ENCODE peak calls at places on chromosomes 7 and 10, in nine cellular contexts. X is DND-41; K is ascending aorta; C is CD8-positive, alpha-beta memory T cell; E is SJSA1; G is thoracic aorta; M is spleen; O is astrocyte; H is keratinocyte. N is an unnamed sample. For H3K4me1, the result is how much of the 10 kb centered on the place peaks cover.

GRCh38 chr7:115005241-115005640 is 83.3 kb downstream of the MDFIC start:
- DNase-seq in X (no peak), K (no peak), C (no peak), E (no peak), G (no peak), M (no peak), O (no peak), H (no peak), N (no peak)

GRCh38 chr10:63673246-63673645 is 152.0 kb downstream of the REEP3 start:
- DNase-seq in X (no peak), K (no peak), C (no peak), E (no peak), G (no peak), M (no peak), O (no peak), H (peak), N (no peak)

GRCh38 chr10:50325449-50326188 is 74.3 kb upstream of the ASAH2 start:
- DNase-seq in X (no peak), K (peak), C (no peak), E (peak), G (peak), M (no peak), O (peak), H (peak), N (no peak)

GRCh38 chr10:115801987-115802386 is 471.0 kb downstream of the GFRA1 start:
- DNase-seq in X (no peak), K (no peak), C (no peak), E (no peak), G (no peak), M (no peak), O (no peak), H (no peak), N (no peak)

GRCh38 chr7:69708857-69709256 is 110.6 kb downstream of the AUTS2 start:
- DNase-seq in X (no peak), K (no peak), C (no peak), E (no peak), G (no peak), M (no peak), O (peak), H (no peak), N (no peak)

GRCh38 chr7:99141756-99142726 is 1.9 kb downstream of the SMURF1 start:
- DNase-seq in X (peak), K (no peak), C (peak), E (peak), G (peak), M (peak), O (peak), H (no peak), N (peak)

GRCh38 chr7:122803323-122803722 is 82.9 kb downstream of the CADPS2 start:
- DNase-seq in X (no peak), K (no peak), C (no peak), E (peak), G (no peak), M (no peak), O (peak), H (no peak), N (no peak)

GRCh38 chr7:50754684-50755083 is 28.0 kb downstream of the GRB10 start:
- DNase-seq in X (no peak), K (no peak), C (no peak), E (no peak), G (no peak), M (no peak), O (no peak), H (no peak), N (no peak)

GRCh38 chr7:91551377-91552175 is 287.3 kb downstream of the FZD1 start:
- DNase-seq in X (no peak), K (no peak), C (no peak), E (no peak), G (no peak), M (no peak), O (peak), H (no peak), N (no peak)

GRCh38 chr7:33882040-33882800 is 23.1 kb upstream of the BMPER start:
- DNase-seq in X (no peak), K (no peak), C (no peak), E (no peak), G (no peak), M (no peak), O (peak), H (no peak), N (no peak)

GRCh38 chr7:69695998-69696657 is 97.9 kb downstream of the AUTS2 start:
- DNase-seq in X (peak), K (no peak), C (no peak), E (no peak), G (no peak), M (no peak), O (no peak), H (no peak), N (no peak)

GRCh38 chr7:6226194-6226799 is 46.1 kb downstream of the CYTH3 start:
- DNase-seq in X (no peak), K (no peak), C (no peak), E (peak), G (no peak), M (no peak), O (peak), H (no peak), N (no peak)

GRCh38 chr10:71230656-71231025 is 18.3 kb downstream of the UNC5B start:
- DNase-seq in X (no peak), K (no peak), C (no peak), E (peak), G (no peak), M (peak), O (no peak), H (no peak), N (no peak)

GRCh38 chr10:89637108-89637507 is 7.9 kb downstream of the PANK1 start:
- DNase-seq in X (no peak), K (no peak), C (no peak), E (no peak), G (no peak), M (no peak), O (no peak), H (no peak), N (no peak)

GRCh38 chr10:79320785-79321493 is 26.3 kb upstream of the PPIF start:
- DNase-seq in X (no peak), K (no peak), C (no peak), E (peak), G (no peak), M (no peak), O (peak), H (peak), N (no peak)

GRCh38 chr7:1651031-1651446 is 19.0 kb upstream of the ELFN1 start:
- DNase-seq in X (no peak), K (no peak), C (no peak), E (no peak), G (no peak), M (no peak), O (no peak), H (no peak), N (no peak)

GRCh38 chr10:91253300-91253699 is 32.8 kb downstream of the PCGF5 start:
- DNase-seq in X (no peak), K (no peak), C (no peak), E (no peak), G (no peak), M (no peak), O (no peak), H (no peak), N (no peak)

GRCh38 chr10:125056161-125057132 is 103.9 kb downstream of the CTBP2 start:
- DNase-seq in X (no peak), K (no peak), C (no peak), E (no peak), G (no peak), M (peak), O (no peak), H (no peak), N (no peak)

GRCh38 chr10:124048371-124049290 is 44.8 kb downstream of the CHST15 start:
- DNase-seq in X (no peak), K (no peak), C (no peak), E (no peak), G (no peak), M (peak), O (no peak), H (no peak), N (no peak)

DNA sequence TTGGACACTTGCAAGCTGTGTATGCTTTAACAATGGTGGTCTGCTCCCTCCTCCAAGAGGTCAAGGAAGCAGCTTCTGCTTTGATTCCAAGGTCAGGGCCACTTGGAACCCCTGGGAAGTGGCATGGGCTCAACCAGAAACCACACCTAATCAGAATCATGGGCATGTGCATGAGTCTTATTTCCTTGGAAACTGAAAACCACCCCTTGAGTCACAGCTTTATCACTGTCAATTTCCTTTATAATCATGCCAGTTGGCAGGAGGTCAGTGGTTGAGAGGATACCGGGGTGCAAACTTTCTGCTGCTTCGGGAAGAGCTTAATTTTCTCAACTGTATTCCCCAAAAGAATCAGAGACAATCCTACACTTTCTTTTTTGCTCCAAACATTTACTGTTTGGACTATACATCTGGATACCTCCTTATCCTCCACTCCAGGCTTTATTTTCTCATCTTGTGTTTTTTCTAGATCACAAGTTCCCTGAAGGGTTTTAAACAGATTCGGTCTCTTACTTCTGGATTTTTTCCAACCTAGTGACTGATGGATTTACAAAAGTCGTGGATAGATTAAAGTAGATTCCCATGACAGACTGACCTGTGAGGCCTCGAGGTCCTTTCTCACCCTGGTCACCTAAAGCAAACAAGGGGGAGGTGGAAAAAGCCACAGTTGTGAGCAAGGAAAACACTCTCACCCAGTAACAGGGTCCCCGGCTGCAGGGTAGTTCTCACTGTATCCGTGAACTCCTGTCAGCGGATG is 36.0 kb downstream of the COL17A1 start:
- DNase-seq in X (no peak), K (no peak), C (no peak), E (no peak), G (no peak), M (no peak), O (peak), H (no peak), N (no peak)
- H3K4me3 ChIP-seq in X (no peak), K (no peak), C (no peak), E (no peak), G (no peak), M (no peak), O (no peak), H (no peak), N (no peak)

GRCh38 chr7:40072268-40072667 is 62.2 kb downstream of the MPLKIP start:
- DNase-seq in X (no peak), K (no peak), C (no peak), E (no peak), G (no peak), M (no peak), O (no peak), H (no peak), N (no peak)
- H3K4me1 ChIP-seq in X (under half), K (under half), C (under half), E (under half), G (under half), M (under half), O (under half), H (under half), N (under half)

GRCh38 chr10:106957825-106958581 is 206.5 kb downstream of the SORCS1 start:
- DNase-seq in X (no peak), K (no peak), C (no peak), E (no peak), G (no peak), M (no peak), O (no peak), H (no peak), N (no peak)
- H3K27ac ChIP-seq in X (no peak), K (no peak), C (no peak), E (no peak), G (no peak), M (no peak), O (no peak), H (no peak), N (no peak)

DNA sequence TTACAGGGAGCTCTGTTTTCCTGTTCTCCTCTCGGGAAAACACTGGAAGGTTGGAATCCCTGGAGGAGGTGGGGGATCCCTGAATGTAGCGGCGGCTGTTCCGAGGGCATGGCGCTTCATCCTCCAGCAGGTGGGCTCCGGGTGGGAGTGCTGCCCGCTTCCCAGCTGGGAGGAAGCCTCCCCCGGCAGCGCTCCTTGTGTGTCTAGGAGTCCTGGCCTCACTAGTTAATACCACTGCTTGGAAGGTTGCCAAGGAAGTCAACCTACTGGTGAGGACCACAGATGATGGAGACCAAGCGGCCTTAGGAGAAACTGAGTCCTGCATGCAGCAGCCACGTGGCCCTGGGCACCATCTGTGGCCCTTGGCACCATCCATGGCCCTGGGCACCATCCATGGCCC is 151.9 kb upstream of the PFKP start:
- DNase-seq in X (no peak), K (no peak), C (no peak), E (no peak), G (no peak), M (peak), O (no peak), H (no peak), N (no peak)
- H3K4me3 ChIP-seq in X (no peak), K (no peak), C (no peak), E (no peak), G (no peak), M (no peak), O (no peak), H (no peak), N (no peak)

GRCh38 chr7:84512055-84512454 is 317.5 kb upstream of the SEMA3A start:
- DNase-seq in X (no peak), K (no peak), C (no peak), E (no peak), G (no peak), M (no peak), O (no peak), H (no peak), N (no peak)

GRCh38 chr7:84507529-84507928 is 312.9 kb upstream of the SEMA3A start:
- DNase-seq in X (no peak), K (no peak), C (no peak), E (no peak), G (no peak), M (no peak), O (no peak), H (no peak), N (no peak)

GRCh38 chr7:84508569-84508968 is 314.0 kb upstream of the SEMA3A start:
- DNase-seq in X (no peak), K (no peak), C (no peak), E (no peak), G (no peak), M (no peak), O (no peak), H (no peak), N (no peak)

GRCh38 chr7:84510501-84510900 is 315.9 kb upstream of the SEMA3A start:
- DNase-seq in X (no peak), K (no peak), C (no peak), E (no peak), G (no peak), M (no peak), O (peak), H (no peak), N (no peak)

DNA sequence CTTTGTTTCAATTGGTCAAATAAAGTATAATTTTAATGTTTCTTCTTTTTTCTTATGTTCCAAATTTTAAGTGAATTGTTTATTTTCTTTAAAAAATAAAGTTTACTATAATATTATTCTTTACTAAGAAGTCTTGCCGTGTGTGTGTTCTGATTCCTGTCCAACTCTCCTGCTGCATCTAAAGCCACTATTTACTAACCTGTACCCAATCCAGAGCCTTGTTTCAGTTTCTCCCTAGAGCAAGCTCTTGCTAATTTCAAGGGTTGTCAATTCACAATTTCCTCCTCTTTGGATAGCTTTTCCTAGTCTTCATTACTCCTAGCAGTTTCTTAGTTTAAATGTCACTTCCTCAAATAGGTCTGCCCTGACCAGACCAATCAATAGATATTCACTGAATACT is 314.9 kb upstream of the SEMA3A start:
- DNase-seq in X (no peak), K (no peak), C (no peak), E (no peak), G (no peak), M (no peak), O (no peak), H (no peak), N (no peak)
- H3K4me1 ChIP-seq in X (under half), K (under half), C (under half), E (under half), G (under half), M (under half), O (under half), H (under half), N (under half)

GRCh38 chr7:142567676-142568075 is 181.6 kb upstream of the PRSS1 start:
- DNase-seq in X (no peak), K (no peak), C (no peak), E (no peak), G (no peak), M (no peak), O (no peak), H (no peak), N (no peak)
- H3K27ac ChIP-seq in X (no peak), K (no peak), C (no peak), E (no peak), G (no peak), M (no peak), O (no peak), H (no peak), N (no peak)

DNA sequence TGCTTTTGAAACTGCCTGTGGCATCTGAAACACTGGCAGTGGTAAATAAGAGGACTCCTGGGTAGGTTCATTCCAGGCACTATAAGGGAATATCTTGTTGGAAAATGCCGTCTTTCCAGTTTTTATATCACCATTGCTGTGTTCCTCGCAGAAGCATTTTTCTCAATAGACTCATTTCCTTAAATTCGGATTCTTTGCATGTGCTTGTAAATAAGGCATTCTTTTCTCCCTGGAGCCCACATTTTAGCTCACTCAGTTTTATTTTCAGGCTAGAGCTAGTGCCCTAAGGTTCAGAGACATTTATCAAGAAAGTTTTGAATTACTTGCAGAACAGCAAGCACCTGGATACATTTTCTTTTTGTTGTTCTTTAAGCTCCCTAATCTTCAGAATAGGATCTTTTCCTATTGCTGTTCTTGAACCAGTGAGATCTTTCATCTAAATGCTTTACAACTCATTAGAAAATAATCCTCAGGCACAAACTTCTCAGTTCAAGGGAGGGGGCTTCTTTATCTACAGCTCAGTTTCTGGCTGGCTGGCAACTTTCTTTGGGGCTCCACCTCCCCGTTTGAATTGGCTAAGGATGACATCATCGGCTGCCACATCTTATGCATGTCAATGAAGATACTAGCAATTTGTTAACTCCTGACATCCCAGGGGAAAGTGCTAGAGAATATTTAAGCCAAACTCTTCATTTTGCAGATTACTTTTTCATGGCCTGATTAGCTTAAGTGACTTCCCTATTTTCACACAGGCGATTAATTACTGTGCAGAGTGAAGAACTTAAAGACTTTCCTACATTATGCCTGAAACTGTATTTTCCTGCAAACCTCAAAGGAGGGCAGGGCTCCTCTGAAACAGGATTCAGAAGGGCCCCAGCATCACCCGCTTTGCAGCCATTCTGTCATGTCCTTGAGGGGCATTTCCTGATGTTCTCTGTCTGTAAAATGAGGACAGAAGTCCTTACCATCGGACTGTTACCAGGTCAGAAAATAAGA is 133.8 kb upstream of the RSU1 start:
- DNase-seq in X (peak), K (no peak), C (no peak), E (peak), G (no peak), M (no peak), O (peak), H (no peak), N (no peak)
- H3K4me3 ChIP-seq in X (no peak), K (no peak), C (no peak), E (no peak), G (no peak), M (no peak), O (peak), H (no peak), N (no peak)

DNA sequence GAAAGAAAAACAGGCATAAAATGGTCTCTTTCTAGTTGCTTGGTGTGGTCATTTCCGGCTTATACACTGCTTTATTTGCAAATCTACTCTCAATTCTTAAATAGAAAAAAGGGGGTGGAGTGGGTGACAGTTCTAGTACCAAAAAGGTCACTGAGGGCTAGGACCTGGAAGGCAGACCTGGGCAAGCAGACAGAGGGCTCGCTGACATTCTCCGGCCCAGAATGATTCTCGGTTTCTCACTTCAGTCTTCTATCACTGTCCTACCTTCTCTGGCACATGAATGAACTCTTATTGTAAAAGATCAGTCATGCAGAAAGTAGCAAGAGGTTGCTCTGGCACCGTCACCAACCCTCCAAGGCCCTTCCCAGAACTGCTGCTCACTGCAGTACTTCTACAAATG is 54.0 kb downstream of the MALSU1 start:
- DNase-seq in X (no peak), K (no peak), C (no peak), E (no peak), G (no peak), M (no peak), O (no peak), H (no peak), N (no peak)
- H3K4me1 ChIP-seq in X (under half), K (under half), C (under half), E (half or more), G (under half), M (under half), O (half or more), H (under half), N (under half)

N was measured in CD4-positive, alpha-beta memory T cell.